ENCODE peak calls at places on chromosomes 13 and 19, in nine cellular contexts. K, F, P, E, D, I, C, V and U are unnamed samples.
A peak's percentile ranks its signal among the peaks of the same experiment; 100 is the strongest.

GRCh38 chr13:50400930-50401553 is 385.8 kb downstream of the KCNRG start:
- DNase-seq in D (peak; percentile 71), V (no peak), C (no peak), E (no peak), P (no peak), F (no peak), K (no peak), I (no peak), U (no peak)

GRCh38 chr19:11064831-11065303 is 24.4 kb upstream of the LDLR start:
- DNase-seq in C (no peak), I (no peak), E (no peak), K (no peak), V (no peak), F (no peak), D (no peak), P (no peak), U (no peak)

GRCh38 chr13:42926043-42926442 is 66.0 kb downstream of the EPSTI1 start:
- DNase-seq in V (no peak), I (no peak), F (no peak), D (no peak), E (no peak), C (no peak), K (no peak), P (no peak), U (no peak)

GRCh38 chr13:33642374-33643065 is 175.4 kb upstream of the RFC3 start:
- DNase-seq in D (peak; percentile 70), C (no peak), I (peak; percentile 75), V (no peak), K (no peak), F (no peak), E (no peak), P (no peak), U (peak; percentile 49)

GRCh38 chr19:55838906-55839305 is 2.6 kb downstream of the NLRP4 start:
- DNase-seq in D (no peak), K (no peak), I (no peak), E (no peak), F (no peak), C (no peak), P (no peak), V (no peak), U (no peak)

GRCh38 chr13:31060655-31061054 is 101.0 kb downstream of the HSPH1 start:
- DNase-seq in E (no peak), F (no peak), P (no peak), V (no peak), D (no peak), K (no peak), C (no peak), I (no peak), U (no peak)

GRCh38 chr13:110712081-110712848 is 1.2 kb upstream of the ING1 start:
- DNase-seq in I (peak; percentile 93), E (peak; percentile 69), C (peak; percentile 80), F (peak; percentile 78), P (peak; percentile 57), K (peak; percentile 78), D (peak; percentile 77), V (peak; percentile 90), U (peak; percentile 93)

GRCh38 chr19:45402469-45403070 is 2.3 kb downstream of the PPP1R13L start:
- DNase-seq in D (no peak), C (peak; percentile 38), E (no peak), V (no peak), F (peak; percentile 62), P (peak; percentile 78), I (peak; percentile 60), K (peak; percentile 55), U (peak; percentile 26)

GRCh38 chr19:52600639-52601024 is 30.5 kb downstream of the ZNF701 start:
- DNase-seq in V (no peak), D (no peak), K (no peak), F (peak; percentile 23), P (no peak), E (no peak), C (no peak), I (peak; percentile 58), U (peak; percentile 39)

GRCh38 chr13:113938716-113939115 is 35.2 kb downstream of the C13orf46 start:
- DNase-seq in K (no peak), I (no peak), V (no peak), E (no peak), D (no peak), F (no peak), P (no peak), C (no peak), U (no peak)

GRCh38 chr19:13610042-13610691 is 103.9 kb upstream of the CACNA1A start:
- DNase-seq in D (no peak), K (no peak), F (no peak), I (no peak), P (no peak), V (no peak), E (no peak), C (no peak), U (no peak)

GRCh38 chr19:5294403-5295160 is 46.0 kb downstream of the PTPRS start:
- DNase-seq in F (no peak), D (no peak), V (no peak), P (no peak), C (no peak), K (no peak), I (peak; percentile 48), E (no peak), U (no peak)

GRCh38 chr13:29484236-29484635 is 111.3 kb downstream of the SLC7A1 start:
- DNase-seq in D (no peak), P (no peak), F (no peak), V (no peak), C (peak; percentile 12), E (no peak), K (no peak), I (no peak), U (peak; percentile 80)

GRCh38 chr13:108828053-108828806 is 198.8 kb downstream of the MYO16 start:
- DNase-seq in E (no peak), V (no peak), I (no peak), D (no peak), F (no peak), P (no peak), C (no peak), K (no peak), U (no peak)

GRCh38 chr13:80224468-80224867 is 116.5 kb downstream of the SPRY2 start:
- DNase-seq in I (no peak), F (no peak), K (no peak), D (no peak), C (no peak), P (no peak), E (no peak), V (no peak), U (peak; percentile 18)

GRCh38 chr19:38370299-38370698 is 4.1 kb upstream of the PSMD8 start:
- DNase-seq in E (no peak), F (no peak), P (no peak), C (no peak), D (no peak), K (no peak), I (no peak), V (no peak), U (no peak)

GRCh38 chr19:15448778-15449619 is 757 bp downstream of the WIZ start:
- DNase-seq in V (no peak), F (no peak), D (no peak), E (no peak), K (peak; percentile 52), P (no peak), I (peak; percentile 69), C (no peak), U (peak; percentile 41)

GRCh38 chr19:56837892-56838679 is 2.4 kb downstream of the PEG3 start:
- DNase-seq in P (no peak), F (no peak), E (no peak), V (no peak), I (peak; percentile 78), D (no peak), K (no peak), C (no peak), U (no peak)

GRCh38 chr19:1082165-1082927 is 12.8 kb downstream of the POLR2E start:
- DNase-seq in K (no peak), V (peak; percentile 18), E (peak; percentile 50), D (no peak), P (peak; percentile 96), F (peak; percentile 93), I (peak; percentile 81), C (no peak), U (peak; percentile 47)

GRCh38 chr13:33678906-33679657 is 138.9 kb upstream of the RFC3 start:
- DNase-seq in K (peak; percentile 45), C (peak; percentile 11), I (peak; percentile 51), D (peak; percentile 18), E (peak; percentile 41), P (no peak), F (no peak), V (no peak), U (no peak)

GRCh38 chr13:23381877-23382276 is 51.6 kb downstream of the SACS start:
- DNase-seq in P (no peak), D (no peak), E (no peak), K (no peak), C (no peak), I (no peak), V (no peak), F (no peak), U (no peak)

GRCh38 chr13:47675871-47676270 is 325.2 kb downstream of the SUCLA2 start:
- DNase-seq in E (no peak), P (no peak), D (no peak), V (no peak), F (no peak), I (no peak), C (no peak), K (no peak), U (no peak)

GRCh38 chr19:51094696-51095279 is 12.1 kb upstream of the KLK14 start:
- DNase-seq in D (no peak), F (peak; percentile 51), K (no peak), P (peak; percentile 71), E (no peak), I (no peak), C (no peak), V (no peak), U (peak; percentile 48)

GRCh38 chr13:73842621-73843020 is 291.6 kb downstream of the KLF12 start:
- DNase-seq in K (no peak), I (no peak), C (no peak), E (no peak), F (no peak), V (no peak), D (no peak), P (no peak), U (no peak)